ENCODE peak calls at places on chromosomes 11 and 22, in ten cellular contexts. Z is testis, R is right lobe of liver, E is gastrocnemius medialis, L is GM12891, A is transverse colon, V is H1, T is endothelial cell of umbilical vein, C is IMR-90, Q is HCT116. X is an unnamed sample.
A peak's percentile ranks its signal among the peaks of the same experiment; 100 is the strongest.

GRCh38 chr22:36182056-36182455 is 19.6 kb downstream of the APOL4 start:
- DNase-seq in A (no peak), Q (no peak), C (no peak), V (no peak), T (peak; percentile 60), E (no peak), L (no peak), Z (no peak), R (no peak), X (no peak)

GRCh38 chr22:17158176-17158567 is 905 bp downstream of the HDHD5 start:
- DNase-seq in Q (no peak), L (no peak), C (no peak), Z (no peak), A (no peak), E (no peak), T (no peak), V (no peak), R (no peak), X (no peak)

GRCh38 chr11:35622070-35622469 is 3.8 kb downstream of the FJX1 start:
- DNase-seq in T (peak; percentile 35), L (no peak), E (no peak), C (peak; percentile 84), V (no peak), Z (no peak), R (no peak), Q (no peak), A (no peak), X (no peak)

GRCh38 chr11:33654594-33654993 is 46.0 kb downstream of the C11orf91 start:
- DNase-seq in L (no peak), C (no peak), Q (no peak), A (no peak), Z (no peak), E (no peak), V (no peak), T (no peak), R (no peak), X (no peak)

GRCh38 chr22:47381240-47381639 is 618.8 kb downstream of the TBC1D22A start:
- DNase-seq in Q (no peak), A (no peak), L (no peak), T (no peak), Z (no peak), V (no peak), C (no peak), R (peak; percentile 22), E (no peak), X (no peak)

GRCh38 chr11:45530776-45531175 is 134.6 kb downstream of the CHST1 start:
- DNase-seq in A (no peak), E (no peak), V (no peak), Q (no peak), C (no peak), R (no peak), Z (no peak), L (no peak), T (no peak), X (no peak)

GRCh38 chr11:73267921-73268540 is 4.1 kb upstream of the P2RY6 start:
- DNase-seq in A (no peak), Z (no peak), R (peak; percentile 20), E (no peak), T (no peak), L (no peak), V (no peak), Q (no peak), C (no peak), X (no peak)

GRCh38 chr11:2423157-2424025 is 20.9 kb downstream of the TRPM5 start:
- DNase-seq in A (no peak), R (no peak), V (no peak), Q (no peak), T (no peak), E (no peak), Z (no peak), C (no peak), L (no peak), X (no peak)

DNA sequence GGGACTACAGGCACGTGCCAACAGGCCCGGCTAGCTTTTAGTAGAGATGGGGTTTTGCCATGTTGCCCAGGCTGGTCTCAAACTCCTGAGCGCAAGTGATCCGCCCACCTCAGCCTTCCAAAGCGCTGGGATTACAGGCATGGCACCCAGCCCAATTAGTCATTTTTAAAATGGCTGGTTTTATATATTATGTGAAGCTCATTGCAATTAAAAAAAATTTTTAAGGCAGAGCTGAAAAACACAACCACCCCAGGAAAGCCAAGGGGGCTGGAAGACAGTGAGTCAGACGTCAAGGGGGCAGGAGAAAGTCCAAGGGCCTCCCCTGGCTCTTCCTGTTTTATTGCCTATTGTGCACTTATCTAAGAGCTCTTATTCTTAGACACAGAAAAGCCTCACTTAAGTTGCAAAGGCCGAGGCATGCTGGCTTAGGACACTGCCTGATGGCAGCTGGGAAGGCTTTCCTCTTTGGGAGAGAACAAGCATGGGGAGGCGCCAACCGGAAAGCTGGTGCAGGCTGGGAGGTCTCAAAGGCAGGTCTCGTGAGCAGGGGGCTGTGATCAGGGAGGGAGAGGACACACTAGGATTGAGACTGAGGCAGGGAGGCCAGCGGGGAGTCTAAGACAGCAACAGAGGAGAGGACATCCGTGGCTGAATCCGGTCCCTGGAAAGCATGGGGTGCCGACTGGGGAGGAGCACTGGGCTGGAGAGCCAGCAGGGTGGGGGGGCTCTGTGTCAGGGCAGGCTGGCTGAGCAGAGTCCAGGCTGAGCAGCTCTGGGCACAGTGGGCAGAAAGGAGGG is 11.1 kb upstream of the OSM start:
- DNase-seq in L (no peak), V (no peak), R (no peak), Q (no peak), T (peak; percentile 89), Z (no peak), C (peak; percentile 80), E (no peak), A (no peak), X (no peak)
- TF ChIP-seq POLR2A in L (no peak), V (no peak), R (no peak), Q (no peak), T (no peak), Z (no peak), C (no peak), E (no peak), A (no peak), X (no peak)

DNA sequence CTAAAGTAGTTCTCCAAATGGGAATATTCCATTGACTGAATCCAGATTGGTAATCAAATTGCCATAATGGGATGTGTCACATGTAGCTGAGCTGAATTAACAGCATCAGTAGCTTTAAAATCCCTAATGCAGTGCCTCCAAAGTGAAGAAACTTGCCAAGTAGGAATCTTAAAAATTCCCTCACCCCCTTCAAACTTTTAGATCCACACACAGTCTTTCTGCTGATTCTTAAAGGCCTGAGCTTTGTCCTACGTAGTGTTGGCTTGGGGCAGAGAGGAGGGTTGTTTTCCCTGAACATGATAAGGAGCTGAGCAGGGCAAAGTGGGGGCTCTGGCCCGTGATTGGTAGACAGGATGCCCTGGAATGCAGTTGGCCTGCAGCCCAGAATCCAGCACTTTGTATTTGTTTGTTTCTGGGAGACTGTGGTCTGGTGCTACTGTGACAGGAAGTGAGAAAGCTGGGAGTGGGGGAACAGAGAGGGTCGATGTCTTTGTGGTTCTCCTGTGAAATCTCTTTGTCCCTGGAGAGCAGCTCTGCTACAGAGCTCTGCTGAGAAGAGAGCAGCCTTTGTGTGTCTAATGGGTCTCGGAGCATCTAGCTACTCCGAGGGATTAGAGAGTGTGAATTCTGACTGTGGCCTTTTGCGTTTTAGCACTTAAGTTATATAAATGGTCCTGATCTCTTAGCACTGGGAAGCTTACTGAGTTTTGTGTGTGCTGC is 16.9 kb downstream of the CTNND1 start:
- DNase-seq in Z (peak; percentile 96), A (peak; percentile 92), R (peak; percentile 96), V (peak; percentile 79), Q (peak; percentile 89), E (peak; percentile 28), L (no peak), T (peak; percentile 100), C (peak; percentile 98), X (no peak)
- TF ChIP-seq POLR2A in Z (no peak), A (peak; percentile 60), R (peak; percentile 49), V (peak; percentile 91), Q (no peak), E (no peak), L (no peak), T (peak; percentile 93), C (no peak), X (no peak)

DNA sequence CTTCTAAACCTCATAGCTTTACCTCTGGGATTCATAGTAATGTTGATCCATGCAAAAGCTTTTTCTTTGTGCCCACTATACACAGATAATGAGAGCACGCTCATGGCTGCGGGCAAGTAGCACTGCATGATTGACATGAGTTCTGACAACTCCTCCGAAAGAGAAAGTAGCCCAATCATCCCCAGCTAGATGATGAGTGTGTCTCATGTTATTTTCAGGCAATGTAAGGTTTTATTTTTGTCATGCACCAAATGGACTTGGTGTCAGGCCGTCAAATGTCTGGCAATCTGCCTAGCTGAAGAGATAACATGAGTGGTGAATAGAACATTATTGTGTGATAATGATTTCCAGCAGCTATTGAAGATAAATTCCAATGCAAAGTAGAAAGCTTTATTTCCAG is 662.6 kb downstream of the NTM start:
- DNase-seq in V (no peak), C (peak; percentile 36), R (no peak), E (no peak), T (no peak), A (no peak), L (no peak), Q (no peak), Z (no peak), X (no peak)
- TF ChIP-seq POLR2A in V (no peak), C (no peak), R (no peak), E (no peak), T (no peak), A (no peak), L (no peak), Q (no peak), Z (no peak), X (no peak)

GRCh38 chr22:20728523-20729190 is 45.3 kb upstream of the SERPIND1 start:
- DNase-seq in T (no peak), Z (no peak), R (no peak), L (no peak), C (no peak), V (no peak), A (no peak), Q (no peak), E (no peak), X (no peak)

GRCh38 chr22:20727118-20728015 is 46.5 kb upstream of the SERPIND1 start:
- DNase-seq in L (no peak), V (no peak), T (no peak), Z (no peak), A (no peak), Q (no peak), R (no peak), E (no peak), C (no peak), X (no peak)

GRCh38 chr22:20725987-20726558 is 47.8 kb upstream of the SERPIND1 start:
- DNase-seq in Q (no peak), L (no peak), R (no peak), Z (no peak), T (no peak), E (no peak), A (no peak), C (no peak), V (no peak), X (no peak)

GRCh38 chr22:20721409-20722218 is 52.3 kb upstream of the SERPIND1 start:
- DNase-seq in Z (no peak), E (no peak), T (no peak), V (no peak), Q (no peak), L (no peak), R (no peak), C (no peak), A (no peak), X (no peak)

DNA sequence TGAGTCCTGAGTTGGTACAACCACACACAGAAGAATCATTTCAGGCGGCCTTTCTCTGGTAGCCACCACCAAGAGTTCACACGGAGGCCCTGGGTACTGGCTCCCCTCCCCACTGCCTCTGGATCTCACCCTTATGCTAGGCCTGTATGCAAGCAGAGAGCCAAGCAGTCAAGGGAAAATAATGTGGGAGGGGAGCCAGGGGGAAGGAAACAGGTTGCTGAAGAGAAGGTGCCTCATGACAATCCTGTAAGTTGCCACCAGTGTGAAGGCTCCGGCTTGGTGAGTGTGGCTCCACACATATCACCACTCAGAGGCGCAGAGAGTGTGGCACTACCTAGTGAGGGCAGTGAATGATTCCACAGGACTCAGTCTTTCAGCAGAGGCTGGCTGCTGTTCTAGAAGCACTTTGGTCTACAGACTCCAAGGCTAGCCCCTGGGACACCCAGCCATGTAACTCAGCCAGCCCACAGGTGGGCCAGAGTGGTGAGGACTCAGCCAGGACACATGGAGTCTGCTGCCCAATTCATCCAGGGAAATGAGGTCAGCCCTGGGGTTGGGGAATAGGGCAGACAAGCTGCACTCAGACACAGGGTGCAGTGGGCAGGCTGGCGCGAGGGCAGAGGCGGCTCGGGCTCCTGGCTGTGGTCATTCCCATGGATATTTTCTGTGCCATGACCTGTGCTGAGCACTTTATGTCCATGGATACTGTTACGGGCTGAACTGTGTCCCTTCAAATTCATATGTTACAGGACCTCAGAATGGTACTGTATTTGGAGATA is 49.0 kb upstream of the SERPIND1 start:
- DNase-seq in Q (no peak), A (no peak), E (no peak), Z (no peak), C (no peak), L (no peak), V (no peak), R (no peak), T (no peak), X (no peak)
- TF ChIP-seq POLR2A in Q (no peak), A (no peak), E (no peak), Z (no peak), C (no peak), L (no peak), V (no peak), R (no peak), T (no peak), X (no peak)